ENCODE peak calls at places on chromosomes 5 and 9, in five cellular contexts. A is breast epithelium, C is PC-3, J is fibroblast of pulmonary artery, B is osteoblast. L is an unnamed sample.

GRCh38 chr9:79362100-79363081 is 209.4 kb upstream of the TLE4 start:
- DNase-seq in A (no peak), C (peak; percentile 75), J (no peak), B (no peak), L (no peak)

GRCh38 chr5:142170254-142170953 is 61.8 kb downstream of the NDFIP1 start:
- DNase-seq in A (no peak), C (no peak), J (no peak), B (no peak), L (no peak)

GRCh38 chr5:60754495-60754894 is 54.5 kb upstream of the DEPDC1B start:
- DNase-seq in A (no peak), C (no peak), J (no peak), B (no peak), L (no peak)

GRCh38 chr5:39409036-39409435 is 15.7 kb downstream of the DAB2 start:
- DNase-seq in A (no peak), C (no peak), J (no peak), B (no peak), L (no peak)

GRCh38 chr5:55062039-55062779 is 38.2 kb downstream of the GZMK start:
- DNase-seq in A (no peak), C (peak; percentile 24), J (no peak), B (no peak), L (no peak)

GRCh38 chr5:62596096-62596495 is 17.5 kb downstream of the LRRC70 start:
- DNase-seq in A (no peak), C (no peak), J (no peak), B (no peak), L (no peak)

GRCh38 chr9:84439253-84439652 is 98.7 kb upstream of the SLC28A3 start:
- DNase-seq in A (no peak), C (no peak), J (peak; percentile 30), B (no peak), L (no peak)

GRCh38 chr5:42598311-42598710 is 158.3 kb upstream of the CCDC152 start:
- DNase-seq in A (no peak), C (no peak), J (no peak), B (no peak), L (no peak)

GRCh38 chr5:99088309-99088708 is 159.5 kb upstream of the CHD1 start:
- DNase-seq in A (no peak), C (no peak), J (peak; percentile 23), B (no peak), L (no peak)

GRCh38 chr5:117803533-117803932 is 1184.8 kb downstream of the DTWD2 start:
- DNase-seq in A (no peak), C (no peak), J (peak; percentile 61), B (no peak), L (no peak)

GRCh38 chr5:43008369-43009158 is 31.6 kb downstream of the ANXA2R start:
- DNase-seq in A (peak; percentile 67), C (peak; percentile 98), J (peak; percentile 95), B (peak; percentile 77), L (no peak)

GRCh38 chr5:61286446-61287132 is 45.5 kb upstream of the ZSWIM6 start:
- DNase-seq in A (no peak), C (no peak), J (no peak), B (no peak), L (no peak)

GRCh38 chr9:137270929-137271695 is 6.4 kb upstream of the TOR4A start:
- DNase-seq in A (peak; percentile 71), C (no peak), J (no peak), B (peak; percentile 85), L (no peak)

GRCh38 chr9:104987743-104988142 is 59.8 kb upstream of the ABCA1 start:
- DNase-seq in A (no peak), C (peak; percentile 47), J (peak; percentile 26), B (no peak), L (no peak)

GRCh38 chr9:91836515-91836914 is 113.5 kb downstream of the ROR2 start:
- DNase-seq in A (no peak), C (no peak), J (no peak), B (no peak), L (no peak)

GRCh38 chr9:129757045-129757444 is 4.2 kb upstream of the PTGES start:
- DNase-seq in A (no peak), C (no peak), J (no peak), B (no peak), L (no peak)

GRCh38 chr9:110440161-110440560 is 102.5 kb upstream of the TXNDC8 start:
- DNase-seq in A (no peak), C (peak; percentile 13), J (peak; percentile 82), B (peak; percentile 93), L (no peak)

GRCh38 chr5:168427224-168427623 is 59.0 kb upstream of the RARS1 start:
- DNase-seq in A (no peak), C (no peak), J (no peak), B (peak; percentile 37), L (peak; percentile 60)

GRCh38 chr5:180808461-180809000 is 5.9 kb upstream of the MGAT1 start:
- DNase-seq in A (no peak), C (no peak), J (no peak), B (no peak), L (no peak)

GRCh38 chr9:6024035-6024554 is 8.7 kb upstream of the RANBP6 start:
- DNase-seq in A (no peak), C (peak; percentile 37), J (no peak), B (peak; percentile 58), L (no peak)

GRCh38 chr5:14580037-14581034 is 1.3 kb upstream of the OTULINL start:
- DNase-seq in A (no peak), C (peak; percentile 95), J (peak; percentile 56), B (peak; percentile 38), L (no peak)

GRCh38 chr5:73591698-73592501 is 26.4 kb downstream of the UTP15 start:
- DNase-seq in A (no peak), C (peak; percentile 54), J (peak; percentile 45), B (no peak), L (no peak)

GRCh38 chr9:76342201-76342600 is 52.0 kb downstream of the RFK start:
- DNase-seq in A (no peak), C (no peak), J (no peak), B (no peak), L (no peak)

GRCh38 chr9:128304971-128305288 is 17.3 kb downstream of the TRUB2 start:
- DNase-seq in A (no peak), C (peak; percentile 30), J (no peak), B (no peak), L (peak; percentile 76)

GRCh38 chr9:129482521-129483466 is 138.1 kb downstream of the C9orf50 start:
- DNase-seq in A (peak; percentile 87), C (peak; percentile 84), J (peak; percentile 89), B (peak; percentile 99), L (no peak)

GRCh38 chr9:73327149-73327548 is 175.5 kb downstream of the ANXA1 start:
- DNase-seq in A (no peak), C (no peak), J (no peak), B (no peak), L (no peak)

GRCh38 chr5:159003045-159004030 is 96.4 kb downstream of the EBF1 start:
- DNase-seq in A (no peak), C (peak; percentile 77), J (peak; percentile 32), B (no peak), L (no peak)

GRCh38 chr9:112065781-112066606 is 109.1 kb downstream of the SUSD1 start:
- DNase-seq in A (peak; percentile 52), C (peak; percentile 96), J (peak; percentile 31), B (peak; percentile 91), L (no peak)

GRCh38 chr9:4569101-4569500 is 78.8 kb downstream of the SLC1A1 start:
- DNase-seq in A (no peak), C (no peak), J (no peak), B (no peak), L (no peak)

GRCh38 chr9:92158097-92158601 is 42.9 kb upstream of the SPTLC1 start:
- DNase-seq in A (no peak), C (peak; percentile 53), J (no peak), B (no peak), L (no peak)

GRCh38 chr9:131671150-131671549 is 68.7 kb downstream of the RAPGEF1 start:
- DNase-seq in A (no peak), C (no peak), J (no peak), B (no peak), L (no peak)
- TF ChIP-seq CTCF in A (no peak), C (no peak), J (no peak), B (no peak), L (no peak)

DNA sequence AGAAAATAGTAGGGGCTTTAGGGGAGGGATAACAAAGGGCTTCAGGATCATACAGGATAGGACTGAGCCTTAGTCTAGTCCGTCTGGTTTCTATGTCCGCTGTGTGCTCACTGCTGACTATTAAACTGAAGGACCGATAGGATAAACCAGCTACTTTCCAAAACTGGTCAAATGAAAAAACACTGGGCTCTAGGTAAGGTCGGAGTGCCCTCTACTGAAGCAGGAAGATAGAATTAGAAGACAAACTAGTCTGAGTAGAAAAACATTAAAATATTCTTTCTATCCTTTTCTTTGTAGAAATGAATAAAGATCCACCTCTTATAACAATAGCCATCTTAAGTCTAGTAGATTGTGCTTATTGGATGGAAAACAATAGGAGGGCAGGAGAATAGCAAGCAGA is 133.6 kb downstream of the CEMIP2 start:
- DNase-seq in A (no peak), C (peak; percentile 14), J (no peak), B (no peak), L (no peak)
- TF ChIP-seq CTCF in A (no peak), C (peak; percentile 27), J (no peak), B (peak; percentile 5), L (peak; percentile 28)

DNA sequence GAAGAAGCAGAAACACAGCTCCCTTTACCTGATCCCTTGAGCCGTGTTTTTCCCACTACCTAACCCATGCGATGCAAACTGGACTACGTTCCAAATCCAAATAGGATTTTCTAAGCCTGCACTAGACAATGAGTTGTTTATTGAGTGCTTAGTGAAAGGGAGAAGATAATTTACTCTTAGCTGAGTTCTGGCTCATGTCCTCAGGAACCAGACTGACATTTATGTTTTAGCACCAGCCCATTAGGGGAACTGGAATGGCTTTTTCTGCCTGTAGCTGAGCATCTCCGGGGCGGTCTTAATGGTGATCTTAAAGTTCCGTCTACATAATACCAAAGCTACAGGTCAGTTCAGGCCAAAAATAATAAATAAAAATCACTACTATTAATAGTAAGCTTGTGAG is 81.5 kb downstream of the SH3TC2 start:
- DNase-seq in A (no peak), C (no peak), J (no peak), B (no peak), L (no peak)
- TF ChIP-seq CTCF in A (no peak), C (no peak), J (no peak), B (no peak), L (no peak)

GRCh38 chr5:107449369-107449768 is 221.4 kb downstream of the EFNA5 start:
- DNase-seq in A (no peak), C (no peak), J (no peak), B (no peak), L (no peak)
- TF ChIP-seq CTCF in A (no peak), C (no peak), J (no peak), B (no peak), L (no peak)

L was measured in D721Med.